ENCODE peak calls at places on chromosomes 7 and 10, in nine cellular contexts. Z is choroid plexus epithelial cell, S is gastrocnemius medialis, L is GM13977, N is MM.1S, B is GM13976, M is pancreas, O is GM10248, C is GM23338. H is an unnamed sample.
A peak's percentile ranks its signal among the peaks of the same experiment; 100 is the strongest.

GRCh38 chr10:97017474-97017903 is 168.3 kb downstream of the SLIT1 start:
- DNase-seq in Z (no peak), S (no peak), L (no peak), N (no peak), B (no peak), M (no peak), O (no peak), C (no peak), H (no peak)

GRCh38 chr7:127927339-127927679 is 103.9 kb downstream of the LRRC4 start:
- DNase-seq in Z (peak; percentile 77), S (no peak), L (no peak), N (no peak), B (no peak), M (peak; percentile 23), O (no peak), C (no peak), H (no peak)

GRCh38 chr10:121804460-121804859 is 123.4 kb downstream of the ATE1 start:
- DNase-seq in Z (peak; percentile 70), S (no peak), L (no peak), N (no peak), B (no peak), M (no peak), O (no peak), C (no peak), H (no peak)

GRCh38 chr10:131148270-131148669 is 163.3 kb downstream of the TCERG1L start:
- DNase-seq in Z (no peak), S (no peak), L (no peak), N (no peak), B (no peak), M (no peak), O (no peak), C (no peak), H (no peak)

GRCh38 chr7:130917669-130918128 is 183.7 kb upstream of the KLF14 start:
- DNase-seq in Z (no peak), S (no peak), L (no peak), N (no peak), B (no peak), M (no peak), O (no peak), C (no peak), H (no peak)

GRCh38 chr10:103790580-103790979 is 64.8 kb downstream of the SH3PXD2A start:
- DNase-seq in Z (no peak), S (no peak), L (no peak), N (no peak), B (no peak), M (no peak), O (no peak), C (no peak), H (no peak)

GRCh38 chr10:34102237-34102673 is 712.8 kb downstream of the PARD3 start:
- DNase-seq in Z (no peak), S (peak; percentile 12), L (no peak), N (no peak), B (no peak), M (peak; percentile 17), O (no peak), C (no peak), H (no peak)

GRCh38 chr10:34996843-34997242 is 93.3 kb downstream of the CUL2 start:
- DNase-seq in Z (peak; percentile 97), S (no peak), L (no peak), N (no peak), B (no peak), M (no peak), O (no peak), C (no peak), H (no peak)

GRCh38 chr10:31129261-31129660 is 97.6 kb upstream of the ZNF438 start:
- DNase-seq in Z (peak; percentile 94), S (no peak), L (no peak), N (no peak), B (no peak), M (no peak), O (no peak), C (peak; percentile 36), H (peak; percentile 31)

GRCh38 chr10:86663046-86663345 is 5.3 kb upstream of the LDB3 start:
- DNase-seq in Z (no peak), S (no peak), L (no peak), N (no peak), B (no peak), M (no peak), O (no peak), C (no peak), H (no peak)

GRCh38 chr10:11782793-11783557 is 40.2 kb upstream of the PROSER2 start:
- DNase-seq in Z (peak; percentile 78), S (no peak), L (peak; percentile 80), N (peak; percentile 89), B (peak; percentile 74), M (no peak), O (peak; percentile 72), C (peak; percentile 86), H (no peak)

GRCh38 chr10:105029285-105029684 is 388.2 kb downstream of the SORCS3 start:
- DNase-seq in Z (no peak), S (no peak), L (no peak), N (no peak), B (no peak), M (no peak), O (no peak), C (no peak), H (no peak)

GRCh38 chr10:91514025-91514424 is 103.9 kb downstream of the HECTD2 start:
- DNase-seq in Z (no peak), S (no peak), L (no peak), N (no peak), B (no peak), M (no peak), O (no peak), C (no peak), H (no peak)

GRCh38 chr10:22911889-22912762 is 15.7 kb upstream of the ARMC3 start:
- DNase-seq in Z (peak; percentile 88), S (no peak), L (no peak), N (no peak), B (no peak), M (peak; percentile 52), O (no peak), C (no peak), H (no peak)

GRCh38 chr7:112079671-112080070 is 126.5 kb downstream of the DOCK4 start:
- DNase-seq in Z (peak; percentile 46), S (no peak), L (no peak), N (peak; percentile 49), B (no peak), M (no peak), O (no peak), C (no peak), H (no peak)

GRCh38 chr10:88992945-88993537 is 2.4 kb downstream of the FAS start:
- DNase-seq in Z (peak; percentile 54), S (no peak), L (no peak), N (no peak), B (no peak), M (no peak), O (no peak), C (peak; percentile 32), H (no peak)

GRCh38 chr7:150383710-150384397 is 4.7 kb downstream of the ZNF775 start:
- DNase-seq in Z (no peak), S (no peak), L (no peak), N (peak; percentile 90), B (no peak), M (peak; percentile 64), O (no peak), C (peak; percentile 97), H (no peak)

GRCh38 chr10:74011762-74012161 is 13.8 kb downstream of the VCL start:
- DNase-seq in Z (peak; percentile 95), S (peak; percentile 39), L (no peak), N (no peak), B (no peak), M (no peak), O (no peak), C (no peak), H (no peak)

GRCh38 chr7:45985902-45986301 is 64.8 kb upstream of the IGFBP3 start:
- DNase-seq in Z (peak; percentile 73), S (no peak), L (no peak), N (no peak), B (no peak), M (no peak), O (no peak), C (no peak), H (no peak)

GRCh38 chr7:37377231-37377630 is 71.4 kb downstream of the ELMO1 start:
- DNase-seq in Z (no peak), S (no peak), L (no peak), N (no peak), B (no peak), M (no peak), O (no peak), C (no peak), H (no peak)

GRCh38 chr7:80859272-80859970 is 59.4 kb downstream of the SEMA3C start:
- DNase-seq in Z (peak; percentile 62), S (peak; percentile 6), L (no peak), N (no peak), B (no peak), M (no peak), O (no peak), C (no peak), H (no peak)

GRCh38 chr10:49081532-49082275 is 33.6 kb downstream of the VSTM4 start:
- DNase-seq in Z (peak; percentile 59), S (no peak), L (no peak), N (no peak), B (no peak), M (no peak), O (no peak), C (peak; percentile 31), H (no peak)

GRCh38 chr7:95921543-95921942 is 149.2 kb downstream of the DYNC1I1 start:
- DNase-seq in Z (no peak), S (no peak), L (no peak), N (no peak), B (no peak), M (no peak), O (no peak), C (no peak), H (no peak)

GRCh38 chr10:54133201-54133600 is 667.8 kb downstream of the PCDH15 start:
- DNase-seq in Z (no peak), S (no peak), L (no peak), N (peak; percentile 35), B (no peak), M (no peak), O (no peak), C (peak; percentile 36), H (no peak)
- TF ChIP-seq CTCF in Z (no peak), S (no peak), L (peak; percentile 40), N (peak; percentile 57), B (peak; percentile 12), M (peak; percentile 9), O (peak; percentile 16), C (peak; percentile 80), H (no peak)

GRCh38 chr7:116525298-116525912 is 569 bp downstream of the CAV1 start:
- DNase-seq in Z (no peak), S (no peak), L (peak; percentile 76), N (peak; percentile 74), B (peak; percentile 78), M (peak; percentile 7), O (peak; percentile 76), C (peak; percentile 37), H (no peak)
- TF ChIP-seq CTCF in Z (no peak), S (no peak), L (no peak), N (peak; percentile 10), B (no peak), M (no peak), O (no peak), C (no peak), H (no peak)

GRCh38 chr7:84232653-84233052 is 38.1 kb upstream of the SEMA3A start:
- DNase-seq in Z (peak; percentile 95), S (no peak), L (no peak), N (no peak), B (no peak), M (no peak), O (no peak), C (peak; percentile 52), H (no peak)
- TF ChIP-seq CTCF in Z (peak; percentile 61), S (no peak), L (no peak), N (no peak), B (no peak), M (no peak), O (no peak), C (no peak), H (no peak)

GRCh38 chr7:141737118-141737835 is 881 bp upstream of the SSBP1 start:
- DNase-seq in Z (peak; percentile 42), S (no peak), L (no peak), N (peak; percentile 42), B (peak; percentile 22), M (peak; percentile 4), O (peak; percentile 20), C (no peak), H (no peak)
- TF ChIP-seq CTCF in Z (no peak), S (no peak), L (no peak), N (no peak), B (no peak), M (no peak), O (no peak), C (no peak), H (no peak)

H was measured in omental fat pad.